ENCODE peak calls at places on chromosome 6, in five cellular contexts. G is GM19239; I is stimulated activated CD8-positive, alpha-beta memory T cell treated with anti-CD3 and anti-CD28 coated beads, Interleukin-15, amount 100 ng/mL, for 4 hours; V is A673; E is nucleus accumbens. R is an unnamed sample.

GRCh38 chr6:57021086-57021720 is 25.3 kb upstream of the KIAA1586 start:
- DNase-seq in E (no peak), I (no peak), G (peak), V (peak), R (peak)

GRCh38 chr6:46528956-46529750 is 37.9 kb upstream of the RCAN2 start:
- DNase-seq in E (no peak), I (no peak), G (no peak), V (no peak), R (no peak)

GRCh38 chr6:152300517-152300916 is 336.6 kb downstream of the SYNE1 start:
- DNase-seq in I (no peak), E (no peak), G (no peak), V (no peak), R (no peak)

GRCh38 chr6:139017227-139017626 is 11.3 kb upstream of the ABRACL start:
- DNase-seq in V (no peak), I (no peak), E (no peak), G (no peak), R (peak)

GRCh38 chr6:109381747-109382575 is at the start of gene CD164:
- DNase-seq in G (peak), E (peak), I (peak), V (peak), R (peak)

GRCh38 chr6:160750276-160750689 is 48.2 kb downstream of the PLG start:
- DNase-seq in I (no peak), E (no peak), V (peak), G (no peak), R (peak)

GRCh38 chr6:42045538-42046460 is 4.5 kb upstream of the TAF8 start:
- DNase-seq in E (peak), G (no peak), I (peak), V (peak), R (peak)

GRCh38 chr6:33249732-33250625 is 21.7 kb downstream of the VPS52 start:
- DNase-seq in V (no peak), I (no peak), G (no peak), E (no peak), R (peak)

GRCh38 chr6:2900821-2901644 is 2.1 kb downstream of the SERPINB9 start:
- DNase-seq in I (no peak), E (peak), V (no peak), G (no peak), R (no peak)

GRCh38 chr6:68728124-68728523 is 93.0 kb downstream of the ADGRB3 start:
- DNase-seq in E (no peak), I (no peak), V (peak), G (no peak), R (no peak)

GRCh38 chr6:163646133-163646532 is 231.6 kb downstream of the QKI start:
- DNase-seq in G (no peak), V (no peak), I (no peak), E (no peak), R (peak)

GRCh38 chr6:128491643-128492206 is 28.7 kb downstream of the PTPRK start:
- DNase-seq in E (no peak), G (no peak), V (peak), I (no peak), R (peak)

GRCh38 chr6:48630511-48630910 is 519.5 kb upstream of the PTCHD4 start:
- DNase-seq in G (no peak), I (no peak), E (no peak), V (no peak), R (no peak)

GRCh38 chr6:121838842-121839241 is 403.4 kb downstream of the GJA1 start:
- DNase-seq in E (no peak), I (no peak), V (no peak), G (no peak), R (peak)

GRCh38 chr6:79630883-79631799 is at the start of gene SH3BGRL2:
- DNase-seq in E (peak), G (peak), V (peak), I (no peak), R (peak)

GRCh38 chr6:87944541-87944954 is 103.1 kb upstream of the SPACA1 start:
- DNase-seq in E (peak), V (no peak), I (no peak), G (no peak), R (peak)

GRCh38 chr6:64895945-64896344 is 811.1 kb downstream of the EYS start:
- DNase-seq in V (no peak), E (no peak), G (no peak), I (no peak), R (no peak)

GRCh38 chr6:3347826-3348225 is 89.1 kb downstream of the PSMG4 start:
- DNase-seq in I (no peak), E (no peak), G (no peak), V (no peak), R (no peak)

GRCh38 chr6:19999319-20000191 is 162.4 kb downstream of the ID4 start:
- DNase-seq in I (no peak), E (no peak), V (peak), G (peak), R (peak)

GRCh38 chr6:75493400-75494064 is at the start of gene FILIP1:
- DNase-seq in V (peak), G (no peak), I (no peak), E (peak), R (peak)

GRCh38 chr6:158605266-158605878 is 39.2 kb downstream of the DYNLT1 start:
- DNase-seq in V (peak), E (peak), I (no peak), G (peak), R (peak)

GRCh38 chr6:89311853-89312531 is 3.1 kb downstream of the GABRR2 start:
- DNase-seq in E (peak), G (no peak), I (no peak), V (peak), R (peak)

GRCh38 chr6:53263915-53264314 is 84.8 kb downstream of the ELOVL5 start:
- DNase-seq in I (no peak), E (no peak), V (no peak), G (no peak), R (no peak)

GRCh38 chr6:159100789-159101182 is 56.0 kb upstream of the TAGAP start:
- DNase-seq in G (no peak), E (no peak), I (no peak), V (no peak), R (no peak)

GRCh38 chr6:91288741-91289140 is 701.9 kb upstream of the MAP3K7 start:
- DNase-seq in I (no peak), V (peak), E (no peak), G (no peak), R (no peak)

GRCh38 chr6:157203764-157204163 is 119.6 kb downstream of the TMEM242 start:
- DNase-seq in G (no peak), E (no peak), I (no peak), V (no peak), R (no peak)

GRCh38 chr6:65075705-65076104 is 631.3 kb downstream of the EYS start:
- DNase-seq in G (no peak), V (peak), I (no peak), E (no peak), R (no peak)

GRCh38 chr6:136812174-136812573 is 10.2 kb upstream of the PEX7 start:
- DNase-seq in V (no peak), E (no peak), I (no peak), G (no peak), R (no peak)

GRCh38 chr6:20933057-20933792 is 399.0 kb downstream of the CDKAL1 start:
- DNase-seq in E (no peak), G (no peak), V (no peak), I (no peak), R (no peak)

GRCh38 chr6:140437619-140438345 is 1063.3 kb upstream of the CITED2 start:
- DNase-seq in V (no peak), E (no peak), G (no peak), I (no peak), R (no peak)

GRCh38 chr6:37168809-37169457 is 1.0 kb upstream of the PIM1 start:
- DNase-seq in V (no peak), E (peak), I (peak), G (no peak), R (peak)

GRCh38 chr6:33925210-33925609 is 121.4 kb upstream of the MLN start:
- DNase-seq in V (no peak), E (no peak), I (no peak), G (no peak), R (no peak)

GRCh38 chr6:162899148-162899547 is 171.4 kb downstream of the PACRG start:
- DNase-seq in I (no peak), V (no peak), G (no peak), E (no peak), R (no peak)

GRCh38 chr6:125273965-125274364 is 27.8 kb downstream of the HDDC2 start:
- DNase-seq in V (no peak), G (no peak), E (no peak), I (no peak), R (peak)

GRCh38 chr6:47209632-47210031 is 100.1 kb downstream of the TNFRSF21 start:
- DNase-seq in G (no peak), I (no peak), V (no peak), E (no peak), R (peak)

GRCh38 chr6:70391513-70391912 is 21.8 kb upstream of the FAM135A start:
- DNase-seq in G (no peak), E (no peak), I (no peak), V (no peak), R (no peak)

GRCh38 chr6:53312355-53312754 is 36.4 kb downstream of the ELOVL5 start:
- DNase-seq in I (no peak), V (no peak), E (no peak), G (no peak), R (no peak)

GRCh38 chr6:135012764-135013163 is 41.9 kb downstream of the HBS1L start:
- DNase-seq in I (no peak), E (no peak), V (no peak), G (no peak), R (peak)

GRCh38 chr6:75118925-75119515 is 86.8 kb downstream of the COL12A1 start:
- DNase-seq in G (no peak), E (no peak), V (no peak), I (no peak), R (peak)